ENCODE peak calls at places on chromosomes 11 and 22, in six cellular contexts. S is dermis microvascular lymphatic vessel endothelial cell, B is astrocyte, K is IMR-90, O is HEK293T, U is fibroblast of lung. A is an unnamed sample.

GRCh38 chr22:32338757-32339156 is 18.9 kb upstream of the RFPL3 start:
- DNase-seq in S (peak), B (no peak), K (no peak), O (no peak), U (no peak), A (no peak)

GRCh38 chr11:69791266-69791665 is 16.1 kb upstream of the FGF4 start:
- DNase-seq in S (no peak), B (peak), K (peak), O (no peak), U (peak), A (peak)

GRCh38 chr11:73283316-73284035 is 11.3 kb downstream of the P2RY6 start:
- DNase-seq in S (no peak), B (no peak), K (no peak), O (no peak), U (no peak), A (no peak)

GRCh38 chr22:44759430-44760310 is 7.3 kb downstream of the ARHGAP8 start:
- DNase-seq in S (no peak), B (no peak), K (no peak), O (no peak), U (no peak), A (no peak)

GRCh38 chr11:567629-568258 is 7.0 kb downstream of the RASSF7 start:
- DNase-seq in S (no peak), B (no peak), K (no peak), O (no peak), U (no peak), A (peak)

GRCh38 chr22:46043816-46044717 is 67.1 kb upstream of the WNT7B start:
- DNase-seq in S (no peak), B (no peak), K (no peak), O (no peak), U (no peak), A (no peak)

GRCh38 chr11:34987617-34988016 is 71.2 kb downstream of the PDHX start:
- DNase-seq in S (no peak), B (peak), K (peak), O (no peak), U (peak), A (no peak)

GRCh38 chr11:24524156-24524555 is 27.3 kb downstream of the LUZP2 start:
- DNase-seq in S (no peak), B (no peak), K (peak), O (no peak), U (no peak), A (no peak)

GRCh38 chr22:32793604-32794003 is 7.9 kb upstream of the TIMP3 start:
- DNase-seq in S (no peak), B (no peak), K (no peak), O (no peak), U (no peak), A (no peak)

GRCh38 chr11:78453140-78453935 is 35.7 kb upstream of the GAB2 start:
- DNase-seq in S (no peak), B (peak), K (peak), O (no peak), U (peak), A (no peak)

GRCh38 chr11:829946-830294 is 2.2 kb downstream of the CRACR2B start:
- DNase-seq in S (no peak), B (no peak), K (no peak), O (no peak), U (no peak), A (no peak)

GRCh38 chr11:100863080-100863581 is 176.0 kb downstream of the ARHGAP42 start:
- DNase-seq in S (no peak), B (peak), K (peak), O (no peak), U (peak), A (peak)

GRCh38 chr11:19281041-19281440 is 40.3 kb upstream of the E2F8 start:
- DNase-seq in S (no peak), B (no peak), K (no peak), O (no peak), U (peak), A (no peak)

GRCh38 chr11:120013325-120014250 is 124.3 kb downstream of the TRIM29 start:
- DNase-seq in S (no peak), B (peak), K (peak), O (peak), U (peak), A (no peak)

GRCh38 chr11:38274031-38274430 is 1676.0 kb upstream of the RAG2 start:
- DNase-seq in S (no peak), B (peak), K (no peak), O (no peak), U (peak), A (peak)

GRCh38 chr11:420911-421321 is 6.1 kb upstream of the SIGIRR start:
- DNase-seq in S (no peak), B (no peak), K (no peak), O (no peak), U (no peak), A (no peak)

GRCh38 chr11:38530226-38530625 is 1932.2 kb upstream of the RAG2 start:
- DNase-seq in S (no peak), B (peak), K (no peak), O (no peak), U (no peak), A (peak)

GRCh38 chr11:1205121-1205986 is 17.5 kb upstream of the MUC5B start:
- DNase-seq in S (no peak), B (no peak), K (no peak), O (no peak), U (no peak), A (no peak)

GRCh38 chr11:122137081-122137793 is 21.2 kb upstream of the BLID start:
- DNase-seq in S (no peak), B (peak), K (peak), O (no peak), U (peak), A (peak)

GRCh38 chr11:8017894-8018741 is 31.0 kb downstream of the EIF3F start:
- DNase-seq in S (no peak), B (no peak), K (no peak), O (no peak), U (peak), A (no peak)

GRCh38 chr11:8220261-8221024 is 43.2 kb downstream of the LMO1 start:
- DNase-seq in S (no peak), B (no peak), K (no peak), O (no peak), U (no peak), A (no peak)

GRCh38 chr11:116835042-116835772 is 2.2 kb downstream of the APOA1 start:
- DNase-seq in S (no peak), B (no peak), K (no peak), O (peak), U (no peak), A (no peak)

GRCh38 chr11:66232769-66233168 is 35.7 kb upstream of the RAB1B start:
- DNase-seq in S (no peak), B (no peak), K (no peak), O (no peak), U (no peak), A (no peak)

GRCh38 chr11:6328321-6328720 is 8.0 kb upstream of the CAVIN3 start:
- DNase-seq in S (no peak), B (peak), K (peak), O (no peak), U (no peak), A (peak)

GRCh38 chr11:113475160-113475761 is at the start of gene DRD2:
- DNase-seq in S (no peak), B (no peak), K (no peak), O (peak), U (no peak), A (no peak)

GRCh38 chr11:111983187-111983986 is 41.8 kb upstream of the DLAT start:
- DNase-seq in S (no peak), B (peak), K (peak), O (no peak), U (peak), A (no peak)

GRCh38 chr22:32389685-32390084 is 22.4 kb downstream of the RTCB start:
- DNase-seq in S (no peak), B (no peak), K (peak), O (no peak), U (peak), A (no peak)

GRCh38 chr11:118488480-118489109 is 38.7 kb upstream of the TTC36 start:
- DNase-seq in S (peak), B (peak), K (peak), O (peak), U (peak), A (peak)

GRCh38 chr11:122690292-122690691 is 34.8 kb downstream of the UBASH3B start:
- DNase-seq in S (no peak), B (no peak), K (no peak), O (no peak), U (no peak), A (no peak)

GRCh38 chr11:44403587-44404322 is 93.8 kb upstream of the ALX4 start:
- DNase-seq in S (no peak), B (no peak), K (no peak), O (no peak), U (no peak), A (no peak)

GRCh38 chr22:31106651-31107205 is 640 bp downstream of the SELENOM start:
- DNase-seq in S (peak), B (no peak), K (peak), O (peak), U (peak), A (no peak)

GRCh38 chr11:100403817-100404216 is 283.3 kb upstream of the ARHGAP42 start:
- DNase-seq in S (no peak), B (peak), K (peak), O (no peak), U (peak), A (peak)

GRCh38 chr22:17412232-17412631 is 43.0 kb downstream of the CECR2 start:
- DNase-seq in S (no peak), B (no peak), K (no peak), O (no peak), U (no peak), A (no peak)

GRCh38 chr11:44600739-44601416 is 35.4 kb downstream of the CD82 start:
- DNase-seq in S (no peak), B (no peak), K (peak), O (no peak), U (peak), A (no peak)

GRCh38 chr22:32478994-32479393 is 4.4 kb downstream of the FBXO7 start:
- DNase-seq in S (no peak), B (peak), K (peak), O (no peak), U (no peak), A (no peak)